ENCODE peak calls at places on chromosomes 1 and 21, in five cellular contexts. U is gastrocnemius medialis, P is IMR-90, T is esophagus squamous epithelium, K is H1. S is an unnamed sample. For H3K4me1, the result is how much of the 10 kb centered on the place peaks cover.

GRCh38 chr1:160171352-160171751 is 19.0 kb upstream of the CASQ1 start:
- DNase-seq in U (no peak), P (peak), T (no peak), K (no peak), S (no peak)

GRCh38 chr1:201334325-201335173 is 42.9 kb downstream of the TNNT2 start:
- DNase-seq in U (no peak), P (no peak), T (no peak), K (no peak), S (no peak)

GRCh38 chr1:13513885-13514546 is at the start of gene LRRC38:
- DNase-seq in U (peak), P (no peak), T (no peak), K (peak), S (no peak)

GRCh38 chr1:24233684-24234600 is 46.9 kb upstream of the IFNLR1 start:
- DNase-seq in U (no peak), P (peak), T (no peak), K (no peak), S (no peak)

GRCh38 chr1:77514871-77515776 is 167.3 kb downstream of the ZZZ3 start:
- DNase-seq in U (no peak), P (peak), T (no peak), K (peak), S (no peak)

GRCh38 chr1:60073605-60074278 is at the start of gene C1orf87:
- DNase-seq in U (no peak), P (no peak), T (no peak), K (peak), S (no peak)

GRCh38 chr1:84936116-84936810 is 43.3 kb upstream of the LPAR3 start:
- DNase-seq in U (peak), P (peak), T (no peak), K (peak), S (no peak)

GRCh38 chr1:243686149-243686548 is 163.9 kb downstream of the AKT3 start:
- DNase-seq in U (no peak), P (peak), T (no peak), K (no peak), S (no peak)

GRCh38 chr1:222817529-222817928 is 2.7 kb downstream of the DISP1 start:
- DNase-seq in U (no peak), P (peak), T (no peak), K (no peak), S (no peak)

GRCh38 chr1:20361401-20361800 is 70.7 kb downstream of the VWA5B1 start:
- DNase-seq in U (no peak), P (no peak), T (no peak), K (no peak), S (no peak)

GRCh38 chr1:16461681-16462080 is 21.2 kb downstream of the NECAP2 start:
- DNase-seq in U (no peak), P (no peak), T (no peak), K (no peak), S (no peak)

GRCh38 chr1:183279835-183280234 is 93.8 kb downstream of the LAMC2 start:
- DNase-seq in U (peak), P (peak), T (no peak), K (no peak), S (peak)

GRCh38 chr1:201632364-201632952 is 93.5 kb downstream of the NAV1 start:
- DNase-seq in U (no peak), P (no peak), T (no peak), K (no peak), S (no peak)

DNA sequence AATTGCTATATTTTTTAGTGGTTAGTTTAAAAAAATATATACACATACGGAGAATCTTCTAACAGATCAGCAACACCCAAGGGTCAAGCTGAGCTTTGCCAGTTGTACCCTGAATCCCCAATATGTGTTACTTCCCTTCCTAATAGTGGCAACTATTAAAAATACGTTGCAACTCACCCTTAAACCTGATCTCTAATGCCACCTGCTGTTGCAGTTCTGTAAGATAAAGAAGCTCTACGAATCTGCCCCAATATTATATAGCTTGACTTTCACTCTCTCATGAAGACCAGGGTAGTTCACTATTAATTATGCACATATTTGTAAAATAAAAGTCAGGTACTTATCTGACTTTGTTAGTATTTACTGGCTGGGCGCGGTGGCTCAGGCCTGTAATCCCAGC is 58.4 kb downstream of the ASH1L start:
- DNase-seq in U (no peak), P (peak), T (no peak), K (no peak), S (no peak)
- TF ChIP-seq CTCF in U (no peak), P (peak), T (peak), K (no peak), S (peak)

GRCh38 chr21:44986471-44987291 is 46.9 kb downstream of the SLX9 start:
- DNase-seq in U (no peak), P (no peak), T (no peak), K (no peak), S (no peak)
- H3K4me3 ChIP-seq in U (no peak), P (no peak), T (no peak), K (no peak), S (no peak)

GRCh38 chr1:25799346-25799720 is 660 bp upstream of the SELENON start:
- DNase-seq in U (no peak), P (no peak), T (no peak), K (no peak), S (no peak)
- H3K4me1 ChIP-seq in U (half or more), P (under half), T (under half), K (under half), S (under half)

DNA sequence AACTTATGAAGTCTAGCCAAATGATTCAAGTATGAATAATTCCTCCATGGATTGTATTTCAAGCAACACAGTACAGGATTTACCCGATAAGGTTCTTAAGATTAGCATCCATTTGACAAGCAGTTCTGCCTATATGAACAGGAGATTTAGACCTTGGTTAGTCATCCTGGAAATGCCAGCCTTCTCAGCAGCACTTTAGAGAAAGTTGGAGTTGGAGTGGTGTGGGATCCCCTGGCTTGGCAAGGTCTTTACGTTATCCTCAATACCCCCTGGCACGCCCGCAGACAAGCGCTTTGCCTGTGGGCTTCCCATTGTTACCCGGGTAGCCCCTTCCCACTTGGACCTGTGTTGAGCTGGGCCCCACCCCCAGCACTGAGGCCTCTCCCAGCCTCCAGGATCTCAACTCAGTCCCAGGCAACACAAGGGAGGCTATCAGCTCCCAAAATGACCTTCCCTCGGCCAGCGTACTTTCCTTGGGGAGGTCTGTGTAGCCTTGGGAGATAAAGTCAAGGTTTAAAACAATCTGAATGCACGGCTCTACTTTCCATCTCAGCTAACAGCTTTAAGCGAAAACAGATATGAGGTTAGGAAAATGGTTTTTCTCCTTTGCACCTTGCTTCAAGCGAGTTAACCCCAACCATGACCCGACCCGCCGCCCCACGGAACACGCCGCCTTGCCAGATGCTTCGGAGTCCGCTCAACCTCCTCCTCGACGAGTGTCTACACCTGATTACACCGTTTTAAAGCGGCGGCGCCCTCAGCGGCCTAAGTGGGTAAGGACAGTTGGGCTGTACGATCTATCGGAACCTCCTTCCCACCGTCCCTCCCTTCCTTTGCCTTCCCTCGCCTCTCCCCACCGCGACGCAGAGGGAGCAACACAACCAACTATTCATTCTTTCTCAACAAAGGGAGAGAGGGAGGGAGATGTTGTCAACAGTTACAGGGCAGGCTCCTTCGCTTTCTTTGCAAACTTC is 1.2 kb downstream of the BCAR3 start:
- DNase-seq in U (peak), P (peak), T (peak), K (peak), S (peak)
- TF ChIP-seq CTCF in U (peak), P (peak), T (peak), K (peak), S (peak)

DNA sequence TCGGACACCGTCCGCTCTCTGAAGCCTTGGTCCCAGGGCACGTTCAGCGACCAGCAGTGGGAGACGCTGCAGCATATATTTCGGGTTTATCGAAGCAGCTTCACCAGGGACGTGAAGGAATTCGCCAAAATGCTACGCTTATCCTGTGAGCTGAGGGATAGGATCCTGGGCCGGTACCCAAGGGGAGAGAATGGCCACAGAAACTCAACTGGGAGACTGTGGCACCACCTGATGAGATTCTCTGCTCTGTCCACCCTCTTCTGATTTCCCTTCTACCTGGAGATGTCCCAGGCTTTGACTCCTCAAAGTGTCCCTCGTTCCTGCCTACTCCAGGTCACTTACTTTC is 855 bp downstream of the CD1D start:
- DNase-seq in U (no peak), P (no peak), T (no peak), K (no peak), S (no peak)
- H3K4me3 ChIP-seq in U (peak), P (peak), T (peak), K (peak), S (peak)

GRCh38 chr1:22383526-22384291 is 67.9 kb upstream of the ZBTB40 start:
- DNase-seq in U (no peak), P (no peak), T (no peak), K (no peak), S (no peak)
- H3K4me1 ChIP-seq in U (under half), P (under half), T (under half), K (under half), S (under half)